ENCODE peak calls at places on chromosomes 5 and 9, in ten cellular contexts. D, J, W, E, N, K, T, R, Q and F are unnamed samples.

GRCh38 chr9:21580636-21581353 is 98.7 kb upstream of the IFNE start:
- DNase-seq in D (no peak), J (no peak), W (no peak), E (no peak), N (peak), K (no peak), T (no peak), R (no peak), Q (peak), F (no peak)

GRCh38 chr9:121700831-121701419 is 49.5 kb downstream of the DAB2IP start:
- DNase-seq in D (no peak), J (no peak), W (no peak), E (no peak), N (no peak), K (no peak), T (no peak), R (no peak), Q (no peak), F (no peak)

GRCh38 chr5:75412111-75412990 is 75.3 kb downstream of the HMGCR start:
- DNase-seq in D (peak), J (no peak), W (peak), E (no peak), N (no peak), K (no peak), T (peak), R (no peak), Q (peak), F (no peak)

GRCh38 chr9:134561427-134562145 is 80.0 kb upstream of the COL5A1 start:
- DNase-seq in D (no peak), J (no peak), W (no peak), E (peak), N (no peak), K (no peak), T (no peak), R (no peak), Q (no peak), F (no peak)

GRCh38 chr5:43036856-43037711 is 3.0 kb downstream of the ANXA2R start:
- DNase-seq in D (no peak), J (no peak), W (no peak), E (no peak), N (no peak), K (no peak), T (peak), R (no peak), Q (peak), F (no peak)

GRCh38 chr5:139698461-139699146 is 50.5 kb downstream of the CXXC5 start:
- DNase-seq in D (peak), J (no peak), W (peak), E (peak), N (no peak), K (peak), T (peak), R (no peak), Q (peak), F (peak)

GRCh38 chr5:120415985-120416384 is 48.1 kb upstream of the PRR16 start:
- DNase-seq in D (no peak), J (no peak), W (no peak), E (no peak), N (no peak), K (no peak), T (no peak), R (no peak), Q (no peak), F (no peak)

GRCh38 chr9:18429065-18429464 is 44.9 kb upstream of the ADAMTSL1 start:
- DNase-seq in D (no peak), J (no peak), W (no peak), E (no peak), N (no peak), K (no peak), T (peak), R (no peak), Q (peak), F (no peak)

GRCh38 chr5:132813599-132814440 is 718 bp downstream of the SOWAHA start:
- DNase-seq in D (no peak), J (peak), W (peak), E (no peak), N (peak), K (no peak), T (no peak), R (no peak), Q (no peak), F (no peak)

GRCh38 chr5:95873351-95873750 is 50.8 kb upstream of the GLRX start:
- DNase-seq in D (no peak), J (no peak), W (no peak), E (no peak), N (no peak), K (no peak), T (no peak), R (no peak), Q (no peak), F (no peak)

GRCh38 chr5:179763215-179763945 is 30.4 kb upstream of the LTC4S start:
- DNase-seq in D (peak), J (peak), W (peak), E (no peak), N (peak), K (no peak), T (peak), R (peak), Q (peak), F (peak)

GRCh38 chr5:159309689-159310433 is 20.4 kb downstream of the IL12B start:
- DNase-seq in D (no peak), J (no peak), W (no peak), E (no peak), N (no peak), K (no peak), T (no peak), R (no peak), Q (no peak), F (no peak)

DNA sequence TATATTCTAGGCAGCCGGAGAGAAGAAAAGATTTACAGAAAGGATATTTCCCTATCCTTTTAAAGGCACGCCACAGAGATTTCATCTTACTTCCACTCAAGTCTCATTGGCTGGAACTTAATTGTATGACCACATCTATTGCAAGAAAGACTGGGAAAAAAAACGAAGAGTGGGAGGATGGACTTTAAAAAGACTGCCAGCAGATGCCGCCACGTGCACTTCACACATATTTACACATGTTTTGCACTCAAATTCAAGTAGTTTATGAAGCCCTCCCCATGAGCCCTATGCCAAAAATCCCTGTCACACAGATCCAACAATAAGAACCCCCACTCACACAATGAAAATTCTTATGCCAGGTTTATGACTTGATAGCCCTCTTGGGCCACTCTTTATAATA is 138.5 kb upstream of the TYRP1 start:
- DNase-seq in D (peak), J (peak), W (no peak), E (no peak), N (peak), K (no peak), T (peak), R (peak), Q (peak), F (no peak)
- TF ChIP-seq CTCF in D (no peak), J (no peak), W (no peak), E (no peak), N (peak), K (peak), T (no peak), R (peak), Q (peak), F (peak)

GRCh38 chr9:37362430-37362829 is 60.1 kb upstream of the GRHPR start:
- DNase-seq in D (no peak), J (no peak), W (no peak), E (no peak), N (no peak), K (no peak), T (no peak), R (no peak), Q (no peak), F (no peak)

GRCh38 chr9:37363124-37363523 is 59.4 kb upstream of the GRHPR start:
- DNase-seq in D (no peak), J (no peak), W (no peak), E (no peak), N (no peak), K (no peak), T (no peak), R (no peak), Q (no peak), F (no peak)

GRCh38 chr9:37364136-37364535 is 58.4 kb upstream of the GRHPR start:
- DNase-seq in D (no peak), J (no peak), W (no peak), E (no peak), N (no peak), K (no peak), T (no peak), R (no peak), Q (no peak), F (no peak)

GRCh38 chr9:37369671-37370070 is 52.8 kb upstream of the GRHPR start:
- DNase-seq in D (no peak), J (no peak), W (peak), E (no peak), N (no peak), K (no peak), T (no peak), R (no peak), Q (no peak), F (no peak)

DNA sequence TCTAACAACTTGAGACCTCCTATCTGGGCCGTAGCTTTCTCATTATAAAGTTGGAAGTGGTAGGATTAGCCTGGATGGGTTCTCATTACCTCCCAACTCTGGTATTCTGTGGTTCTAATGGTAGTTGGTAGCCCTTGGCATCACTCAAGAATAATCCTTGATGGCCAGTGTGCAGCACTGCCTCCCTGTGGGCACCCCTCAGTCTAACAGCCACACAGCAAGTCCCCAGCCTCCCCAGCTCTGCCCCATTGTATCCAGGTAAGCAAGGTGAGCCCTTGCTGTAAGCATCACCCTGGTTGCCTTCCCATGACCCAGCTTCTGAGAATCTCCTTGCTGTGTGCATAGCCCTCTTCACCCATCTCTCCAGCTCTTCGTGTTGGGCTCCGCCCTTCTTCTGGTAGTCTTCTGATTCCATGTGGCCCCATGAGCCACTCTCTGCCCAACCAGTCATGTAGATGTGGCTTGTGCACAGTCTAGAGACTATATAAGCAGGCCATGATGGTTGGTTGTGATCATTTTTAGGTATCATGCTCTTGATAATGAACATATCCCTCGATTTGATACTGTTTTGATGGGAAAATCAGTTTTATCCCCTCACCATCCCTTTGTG is 57.6 kb upstream of the GRHPR start:
- DNase-seq in D (no peak), J (no peak), W (peak), E (no peak), N (peak), K (peak), T (no peak), R (no peak), Q (no peak), F (no peak)
- TF ChIP-seq CTCF in D (no peak), J (no peak), W (peak), E (no peak), N (no peak), K (no peak), T (peak), R (peak), Q (peak), F (peak)

DNA sequence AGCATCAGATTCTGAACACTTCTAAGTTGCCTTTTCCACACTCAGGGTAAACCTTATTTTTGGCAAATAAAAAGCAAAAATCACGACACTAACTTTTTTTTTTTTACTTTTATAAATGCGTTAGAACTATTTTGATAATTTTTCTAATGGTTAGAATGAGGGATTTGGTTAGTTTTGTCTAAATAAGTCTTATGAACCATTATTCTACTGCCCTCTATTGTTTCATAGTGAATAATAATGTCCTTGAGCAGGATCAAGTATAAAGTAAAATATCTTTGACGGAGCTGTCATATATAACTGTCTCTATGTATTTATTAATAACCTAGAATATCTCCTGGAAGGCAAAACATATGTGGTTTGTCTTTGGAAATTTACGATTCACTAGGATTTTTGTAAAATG is 631.8 kb downstream of the GABRG2 start:
- DNase-seq in D (no peak), J (no peak), W (no peak), E (no peak), N (no peak), K (no peak), T (no peak), R (no peak), Q (no peak), F (no peak)
- TF ChIP-seq CTCF in D (no peak), J (no peak), W (no peak), E (no peak), N (no peak), K (no peak), T (no peak), R (no peak), Q (no peak), F (no peak)

DNA sequence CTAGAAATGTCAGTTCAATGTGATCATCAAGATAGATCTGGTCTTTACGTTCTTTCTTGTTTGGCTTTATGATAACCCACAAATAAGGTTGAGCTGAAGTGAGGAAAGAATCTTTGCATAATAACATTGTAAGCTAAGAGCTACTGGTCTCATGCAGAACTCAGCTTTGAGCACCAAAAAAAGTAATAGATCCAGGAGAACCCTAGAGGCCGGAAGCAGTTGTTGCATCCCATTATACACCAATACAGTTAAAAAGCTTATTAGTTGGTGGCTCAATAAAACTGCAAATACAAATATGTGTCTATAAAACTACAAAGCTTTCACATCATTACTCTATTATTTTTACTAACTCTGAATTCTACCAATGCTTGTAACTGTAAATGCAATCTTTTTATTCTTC is 85.5 kb upstream of the NUDT12 start:
- DNase-seq in D (no peak), J (no peak), W (no peak), E (no peak), N (no peak), K (no peak), T (no peak), R (no peak), Q (no peak), F (no peak)
- TF ChIP-seq CTCF in D (peak), J (no peak), W (peak), E (no peak), N (no peak), K (no peak), T (peak), R (no peak), Q (no peak), F (no peak)

DNA sequence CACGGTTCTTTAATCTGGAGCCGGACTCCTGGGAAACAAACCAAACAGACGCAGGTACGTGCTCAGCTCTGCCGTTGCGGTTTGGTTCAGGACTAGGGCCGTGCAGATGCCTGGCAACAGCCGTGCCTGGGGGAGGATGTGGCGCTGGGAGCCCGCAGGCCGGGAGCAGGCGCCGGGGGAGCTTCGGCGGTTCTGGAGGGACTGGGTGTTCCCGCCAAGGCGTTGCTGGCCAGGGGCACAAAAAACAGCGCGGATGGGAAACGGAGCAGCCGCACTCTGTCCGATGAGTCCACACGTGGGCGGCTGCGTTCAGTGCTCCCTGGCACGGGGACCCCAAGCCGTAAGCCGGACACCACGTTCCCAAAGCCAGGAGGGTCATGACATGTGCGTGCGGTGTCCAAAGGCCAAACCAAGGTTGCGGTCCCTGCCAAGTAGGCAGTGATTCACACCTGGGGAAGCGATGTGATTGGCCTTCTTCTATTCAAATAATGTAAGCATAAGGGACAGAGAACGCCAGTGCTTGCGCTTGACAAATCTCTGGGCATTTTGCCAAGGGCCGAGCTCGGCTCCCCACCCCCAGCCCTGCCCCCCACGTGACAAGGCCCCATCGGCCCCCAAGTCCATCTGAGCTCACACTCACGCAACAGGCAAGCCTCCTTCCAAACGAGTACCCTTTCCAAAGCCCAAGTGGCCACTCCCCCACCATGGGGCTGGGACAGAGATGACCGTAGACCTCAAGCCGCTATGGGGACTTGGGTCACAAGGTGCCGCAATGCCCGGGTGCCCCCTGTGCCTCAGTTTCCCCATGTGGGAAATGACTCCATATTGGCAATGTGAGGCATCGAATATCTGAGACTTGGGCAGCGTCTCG is 49.7 kb upstream of the NKD2 start:
- DNase-seq in D (peak), J (peak), W (no peak), E (no peak), N (peak), K (peak), T (peak), R (peak), Q (peak), F (no peak)
- TF ChIP-seq CTCF in D (no peak), J (no peak), W (no peak), E (no peak), N (no peak), K (no peak), T (no peak), R (no peak), Q (no peak), F (no peak)